ENCODE peak calls at places on chromosomes 12 and 14, in four cellular contexts. U is tibial artery, E is body of pancreas, I is nephron progenitor cell. C is an unnamed sample.
A peak's percentile ranks its signal among the peaks of the same experiment; 100 is the strongest.

GRCh38 chr12:81668475-81668874 is 90.7 kb downstream of the PPFIA2 start:
- DNase-seq in U (no peak), E (no peak), I (no peak), C (peak; percentile 97)

GRCh38 chr14:60972295-60972694 is 8.6 kb downstream of the TRMT5 start:
- DNase-seq in U (no peak), E (no peak), I (no peak), C (no peak)

GRCh38 chr14:64920465-64920864 is 6.2 kb downstream of the CHURC1 start:
- DNase-seq in U (no peak), E (no peak), I (no peak), C (no peak)

GRCh38 chr14:25055998-25056687 is 6.2 kb upstream of the STXBP6 start:
- DNase-seq in U (no peak), E (no peak), I (no peak), C (no peak)

GRCh38 chr12:120529641-120530314 is 820 bp upstream of the COQ5 start:
- DNase-seq in U (no peak), E (peak; percentile 55), I (no peak), C (no peak)

GRCh38 chr12:91040356-91040755 is 17.5 kb downstream of the KERA start:
- DNase-seq in U (no peak), E (no peak), I (no peak), C (peak; percentile 44)

GRCh38 chr12:80941916-80942315 is 4.2 kb upstream of the LIN7A start:
- DNase-seq in U (no peak), E (no peak), I (no peak), C (no peak)

GRCh38 chr14:59438148-59438766 is 26.9 kb downstream of the GPR135 start:
- DNase-seq in U (no peak), E (no peak), I (no peak), C (peak; percentile 60)

GRCh38 chr12:29164477-29165163 is 15.5 kb downstream of the FAR2 start:
- DNase-seq in U (no peak), E (no peak), I (no peak), C (peak; percentile 36)

GRCh38 chr14:64465856-64466554 is 706 bp downstream of the AKAP5 start:
- DNase-seq in U (no peak), E (peak; percentile 30), I (peak; percentile 35), C (peak; percentile 37)

GRCh38 chr14:22776215-22776614 is 9.7 kb downstream of the OXA1L start:
- DNase-seq in U (no peak), E (no peak), I (no peak), C (no peak)

GRCh38 chr12:125124320-125124966 is 59.2 kb downstream of the AACS start:
- DNase-seq in U (no peak), E (peak; percentile 59), I (no peak), C (no peak)

GRCh38 chr12:29769162-29769820 is 14.5 kb downstream of the TMTC1 start:
- DNase-seq in U (peak; percentile 24), E (no peak), I (no peak), C (peak; percentile 87)

GRCh38 chr12:25829192-25829591 is 129.3 kb upstream of the RASSF8 start:
- DNase-seq in U (peak; percentile 46), E (no peak), I (no peak), C (peak; percentile 34)

GRCh38 chr14:91577632-91578233 is 67.6 kb upstream of the PPP4R3A start:
- DNase-seq in U (no peak), E (no peak), I (no peak), C (no peak)

GRCh38 chr12:116116650-116117424 is 160.7 kb downstream of the MED13L start:
- DNase-seq in U (no peak), E (no peak), I (no peak), C (no peak)

GRCh38 chr12:79848321-79848720 is 86.6 kb downstream of the PPP1R12A start:
- DNase-seq in U (no peak), E (no peak), I (no peak), C (no peak)

GRCh38 chr14:90759370-90760054 is 56.7 kb downstream of the TTC7B start:
- DNase-seq in U (no peak), E (no peak), I (no peak), C (no peak)

GRCh38 chr12:120397827-120398563 is 29.0 kb upstream of the MSI1 start:
- DNase-seq in U (no peak), E (peak; percentile 45), I (no peak), C (no peak)

GRCh38 chr12:84636801-84637285 is 275.8 kb downstream of the SLC6A15 start:
- DNase-seq in U (no peak), E (no peak), I (no peak), C (peak; percentile 48)

GRCh38 chr14:104333903-104334811 is 195.8 kb downstream of the KIF26A start:
- DNase-seq in U (no peak), E (no peak), I (no peak), C (no peak)

GRCh38 chr12:42450248-42450647 is 124.3 kb downstream of the PPHLN1 start:
- DNase-seq in U (no peak), E (no peak), I (no peak), C (no peak)

GRCh38 chr12:89357297-89357730 is 5.0 kb upstream of the DUSP6 start:
- DNase-seq in U (no peak), E (peak; percentile 37), I (peak; percentile 48), C (no peak)

GRCh38 chr12:89353823-89354629 is 1.7 kb upstream of the DUSP6 start:
- DNase-seq in U (peak; percentile 62), E (peak; percentile 90), I (peak; percentile 66), C (no peak)

GRCh38 chr12:89356069-89356665 is 3.9 kb upstream of the DUSP6 start:
- DNase-seq in U (no peak), E (no peak), I (no peak), C (no peak)

GRCh38 chr12:89354630-89354931 is 2.3 kb upstream of the DUSP6 start:
- DNase-seq in U (no peak), E (no peak), I (no peak), C (no peak)

GRCh38 chr12:89355243-89356068 is 3.2 kb upstream of the DUSP6 start:
- DNase-seq in U (no peak), E (no peak), I (no peak), C (no peak)
- TF ChIP-seq CTCF in U (no peak), E (peak; percentile 33), I (no peak), C (peak; percentile 43)

GRCh38 chr14:21069388-21070082 is 569 bp upstream of the ARHGEF40 start:
- DNase-seq in U (peak; percentile 44), E (peak; percentile 52), I (peak; percentile 52), C (no peak)
- TF ChIP-seq CTCF in U (no peak), E (no peak), I (no peak), C (no peak)

DNA sequence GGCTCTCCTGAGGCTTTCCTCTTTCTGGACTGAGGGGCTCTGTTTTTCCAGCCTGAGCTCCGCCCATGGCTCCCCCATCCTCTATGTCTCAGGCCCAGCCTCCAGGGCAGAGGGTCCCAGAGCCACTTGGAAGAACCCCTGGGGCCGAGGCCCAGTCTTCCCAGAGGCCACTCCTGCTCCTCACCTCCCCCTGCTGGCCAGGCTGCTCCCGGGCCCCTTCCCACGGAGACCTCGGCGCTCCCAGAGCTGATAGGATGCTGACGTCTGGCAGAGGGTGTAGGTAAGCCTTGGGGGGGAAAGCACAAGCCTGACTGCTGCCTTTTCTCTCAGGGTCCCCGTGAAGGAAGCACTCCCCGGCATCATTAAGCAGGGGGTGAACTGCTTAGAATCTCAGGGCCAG is 51.4 kb downstream of the ERH start:
- DNase-seq in U (no peak), E (peak; percentile 47), I (peak; percentile 75), C (no peak)
- TF ChIP-seq CTCF in U (peak; percentile 44), E (peak; percentile 48), I (peak; percentile 63), C (peak; percentile 76)

DNA sequence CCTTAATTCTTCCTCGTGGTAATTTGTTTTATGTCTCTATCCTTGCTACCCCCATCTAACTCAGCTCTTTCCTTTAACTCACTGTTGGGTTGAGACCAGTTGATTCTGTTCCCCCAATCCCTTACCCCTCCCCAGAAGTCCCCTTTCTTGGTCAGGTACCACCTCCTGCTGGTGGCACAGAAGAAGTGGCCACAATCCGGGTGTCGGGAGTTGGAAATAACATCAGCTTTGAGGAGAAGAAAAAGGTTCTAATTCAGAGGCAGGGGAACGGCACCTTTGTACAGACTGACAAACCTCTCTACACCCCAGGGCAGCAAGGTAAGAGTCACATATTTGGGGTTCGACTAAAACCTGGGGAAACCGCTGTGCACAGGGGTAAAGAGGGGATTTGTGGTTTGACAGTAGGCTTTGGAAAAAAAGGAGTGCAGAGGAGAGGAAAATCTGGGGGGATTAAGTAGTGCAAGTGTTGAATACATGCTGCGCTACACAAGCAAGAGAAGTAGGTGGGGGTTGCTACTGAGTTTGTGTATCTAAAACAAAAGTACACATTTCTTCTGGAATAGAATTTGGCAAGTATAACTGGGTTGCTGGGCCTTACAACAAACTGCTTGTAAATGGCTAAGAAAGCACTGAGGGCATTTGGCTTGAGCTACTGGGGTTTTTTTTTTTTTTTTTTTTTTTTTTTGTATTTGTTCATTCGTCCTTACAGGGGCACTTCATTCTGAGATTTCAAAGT is 1.3 kb downstream of the A2ML1 start:
- DNase-seq in U (no peak), E (no peak), I (peak; percentile 37), C (peak; percentile 13)
- TF ChIP-seq CTCF in U (peak; percentile 78), E (peak; percentile 56), I (peak; percentile 53), C (peak; percentile 73)

GRCh38 chr12:2360630-2361170 is 307.9 kb downstream of the CACNA1C start:
- DNase-seq in U (no peak), E (no peak), I (no peak), C (no peak)
- TF ChIP-seq CTCF in U (peak; percentile 15), E (no peak), I (peak; percentile 5), C (peak; percentile 47)

DNA sequence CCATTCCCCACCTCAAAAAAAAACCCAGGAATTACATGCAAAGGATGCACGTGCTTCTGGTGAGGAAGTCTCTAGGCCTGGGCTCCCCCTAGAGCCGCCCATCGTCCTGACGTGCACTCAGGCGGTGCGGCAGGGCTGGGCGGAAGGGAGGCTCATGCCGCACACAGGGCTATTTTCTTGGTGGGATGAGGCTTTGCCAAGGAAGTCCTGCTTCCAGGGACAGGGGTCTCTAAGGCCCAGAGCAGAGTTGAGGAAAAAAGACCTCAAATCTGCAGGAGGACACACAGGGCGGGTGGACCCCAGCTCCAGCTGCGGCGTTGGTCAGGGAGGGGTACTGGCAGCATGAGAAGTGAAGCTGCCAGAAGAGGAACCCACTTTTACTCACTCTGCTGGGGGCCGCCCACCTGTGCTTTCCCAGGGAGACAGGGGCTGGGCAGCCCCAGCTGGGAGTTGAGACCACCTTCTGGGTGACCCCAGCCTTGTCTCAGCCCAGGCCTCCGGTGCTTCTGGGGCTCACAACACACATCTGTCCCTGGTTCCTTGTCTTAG is 4.2 kb downstream of the RHOF start:
- DNase-seq in U (no peak), E (no peak), I (no peak), C (no peak)
- TF ChIP-seq CTCF in U (no peak), E (no peak), I (no peak), C (no peak)

DNA sequence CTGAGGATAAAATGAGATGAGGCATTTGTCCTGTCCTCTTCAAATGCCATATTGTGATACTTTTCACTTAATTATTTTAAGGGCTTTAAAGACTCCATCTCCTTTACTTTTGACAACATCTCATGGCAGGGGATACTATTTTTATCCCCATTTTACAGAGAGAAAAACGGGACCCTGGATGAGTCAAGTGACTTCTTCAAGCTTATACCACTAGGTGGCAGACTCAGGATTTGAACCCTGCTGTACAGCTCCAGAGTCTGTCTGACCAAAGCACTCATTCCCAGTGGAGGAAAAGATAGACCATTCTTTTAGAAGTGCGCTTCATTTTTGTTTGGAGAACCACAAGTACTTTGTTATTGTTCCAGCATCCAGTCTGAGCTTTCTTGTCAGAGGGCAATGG is 1.7 kb upstream of the SMOC1 start:
- DNase-seq in U (no peak), E (no peak), I (no peak), C (peak; percentile 33)
- TF ChIP-seq CTCF in U (peak; percentile 24), E (peak; percentile 57), I (peak; percentile 41), C (peak; percentile 65)

GRCh38 chr12:113841786-113842185 is 124.3 kb downstream of the RBM19 start:
- DNase-seq in U (no peak), E (no peak), I (no peak), C (no peak)
- TF ChIP-seq CTCF in U (no peak), E (no peak), I (no peak), C (no peak)

GRCh38 chr12:68042212-68042699 is 53.0 kb downstream of the IFNG-AS1 start:
- DNase-seq in U (no peak), E (no peak), I (no peak), C (no peak)
- TF ChIP-seq CTCF in U (no peak), E (no peak), I (no peak), C (no peak)

C was measured in astrocyte of the cerebellum.